ENCODE peak calls at places on chromosomes 2 and 18, in eight cellular contexts. One of them, this sample, is unnamed.

GRCh38 chr2:147045113-147045512 is 799.7 kb upstream of the ACVR2A start:
- DNase-seq in spleen: no peak
- DNase-seq in heart right ventricle: no peak
- DNase-seq in LNCaP clone FGC: peak; percentile 11
- DNase-seq in AG09309: no peak
- DNase-seq in iPS DF 6.9: peak; percentile 47
- DNase-seq in GM12865: peak; percentile 67
- DNase-seq in left lung: no peak
- DNase-seq in this sample: peak; percentile 52

GRCh38 chr18:48105317-48105716 is 174.9 kb upstream of the SMAD2 start:
- DNase-seq in AG09309: no peak
- DNase-seq in GM12865: no peak
- DNase-seq in spleen: no peak
- DNase-seq in heart right ventricle: no peak
- DNase-seq in left lung: no peak
- DNase-seq in iPS DF 6.9: no peak
- DNase-seq in LNCaP clone FGC: no peak
- DNase-seq in this sample: peak; percentile 50

GRCh38 chr2:200864206-200864976 is at the start of gene CLK1:
- DNase-seq in heart right ventricle: peak; percentile 99
- DNase-seq in GM12865: peak; percentile 96
- DNase-seq in spleen: peak; percentile 100
- DNase-seq in left lung: peak; percentile 98
- DNase-seq in AG09309: peak; percentile 70
- DNase-seq in iPS DF 6.9: peak; percentile 61
- DNase-seq in LNCaP clone FGC: peak; percentile 57
- DNase-seq in this sample: peak; percentile 95

GRCh38 chr2:102376052-102376591 is 20.5 kb downstream of the IL18R1 start:
- DNase-seq in spleen: no peak
- DNase-seq in LNCaP clone FGC: no peak
- DNase-seq in GM12865: no peak
- DNase-seq in heart right ventricle: no peak
- DNase-seq in left lung: no peak
- DNase-seq in iPS DF 6.9: no peak
- DNase-seq in AG09309: no peak
- DNase-seq in this sample: no peak

GRCh38 chr2:128494640-128495321 is 176.1 kb upstream of the HS6ST1 start:
- DNase-seq in left lung: no peak
- DNase-seq in iPS DF 6.9: no peak
- DNase-seq in AG09309: no peak
- DNase-seq in GM12865: no peak
- DNase-seq in heart right ventricle: no peak
- DNase-seq in spleen: peak; percentile 64
- DNase-seq in LNCaP clone FGC: no peak
- DNase-seq in this sample: no peak

GRCh38 chr2:184835081-184835728 is 236.9 kb downstream of the ZNF804A start:
- DNase-seq in left lung: no peak
- DNase-seq in iPS DF 6.9: no peak
- DNase-seq in spleen: no peak
- DNase-seq in heart right ventricle: no peak
- DNase-seq in AG09309: no peak
- DNase-seq in GM12865: no peak
- DNase-seq in LNCaP clone FGC: no peak
- DNase-seq in this sample: no peak

GRCh38 chr2:237919593-237919992 is 47.2 kb upstream of the UBE2F start:
- DNase-seq in iPS DF 6.9: no peak
- DNase-seq in GM12865: no peak
- DNase-seq in spleen: peak; percentile 70
- DNase-seq in left lung: peak; percentile 50
- DNase-seq in LNCaP clone FGC: no peak
- DNase-seq in heart right ventricle: no peak
- DNase-seq in AG09309: no peak
- DNase-seq in this sample: no peak

GRCh38 chr2:153595939-153596338 is 117.4 kb upstream of the RPRM start:
- DNase-seq in iPS DF 6.9: no peak
- DNase-seq in spleen: no peak
- DNase-seq in AG09309: no peak
- DNase-seq in LNCaP clone FGC: peak; percentile 83
- DNase-seq in heart right ventricle: no peak
- DNase-seq in left lung: no peak
- DNase-seq in GM12865: peak; percentile 4
- DNase-seq in this sample: no peak

GRCh38 chr2:149038442-149039212 is at the start of gene LYPD6B:
- DNase-seq in LNCaP clone FGC: no peak
- DNase-seq in heart right ventricle: no peak
- DNase-seq in GM12865: peak; percentile 51
- DNase-seq in spleen: peak; percentile 80
- DNase-seq in iPS DF 6.9: no peak
- DNase-seq in left lung: no peak
- DNase-seq in AG09309: no peak
- DNase-seq in this sample: peak; percentile 19

GRCh38 chr2:85438291-85439110 is 20.0 kb downstream of the SH2D6 start:
- DNase-seq in GM12865: no peak
- DNase-seq in heart right ventricle: peak; percentile 37
- DNase-seq in spleen: peak; percentile 86
- DNase-seq in LNCaP clone FGC: no peak
- DNase-seq in iPS DF 6.9: no peak
- DNase-seq in left lung: no peak
- DNase-seq in AG09309: no peak
- DNase-seq in this sample: peak; percentile 91

GRCh38 chr2:28613181-28613580 is 117.3 kb downstream of the PLB1 start:
- DNase-seq in left lung: no peak
- DNase-seq in iPS DF 6.9: no peak
- DNase-seq in LNCaP clone FGC: no peak
- DNase-seq in GM12865: no peak
- DNase-seq in spleen: peak; percentile 38
- DNase-seq in AG09309: no peak
- DNase-seq in heart right ventricle: no peak
- DNase-seq in this sample: no peak

GRCh38 chr18:48419268-48420022 is 10.3 kb upstream of the ZBTB7C start:
- DNase-seq in left lung: no peak
- DNase-seq in heart right ventricle: no peak
- DNase-seq in spleen: no peak
- DNase-seq in LNCaP clone FGC: no peak
- DNase-seq in iPS DF 6.9: no peak
- DNase-seq in GM12865: no peak
- DNase-seq in AG09309: no peak
- DNase-seq in this sample: peak; percentile 54

GRCh38 chr2:6773007-6773693 is 92.6 kb downstream of the CMPK2 start:
- DNase-seq in iPS DF 6.9: no peak
- DNase-seq in GM12865: peak; percentile 63
- DNase-seq in left lung: peak; percentile 53
- DNase-seq in spleen: peak; percentile 92
- DNase-seq in AG09309: no peak
- DNase-seq in heart right ventricle: peak; percentile 70
- DNase-seq in LNCaP clone FGC: no peak
- DNase-seq in this sample: peak; percentile 90

GRCh38 chr2:108268001-108268400 is 20.7 kb upstream of the SULT1C2 start:
- DNase-seq in iPS DF 6.9: no peak
- DNase-seq in LNCaP clone FGC: no peak
- DNase-seq in heart right ventricle: no peak
- DNase-seq in spleen: no peak
- DNase-seq in GM12865: no peak
- DNase-seq in AG09309: peak; percentile 86
- DNase-seq in left lung: no peak
- DNase-seq in this sample: no peak

GRCh38 chr2:128442053-128442751 is 123.5 kb upstream of the HS6ST1 start:
- DNase-seq in left lung: peak; percentile 63
- DNase-seq in spleen: no peak
- DNase-seq in LNCaP clone FGC: peak; percentile 86
- DNase-seq in heart right ventricle: no peak
- DNase-seq in iPS DF 6.9: no peak
- DNase-seq in GM12865: no peak
- DNase-seq in AG09309: no peak
- DNase-seq in this sample: peak; percentile 2

GRCh38 chr2:121360566-121361300 is 75.7 kb upstream of the TFCP2L1 start:
- DNase-seq in left lung: peak; percentile 65
- DNase-seq in spleen: no peak
- DNase-seq in iPS DF 6.9: no peak
- DNase-seq in LNCaP clone FGC: peak; percentile 67
- DNase-seq in AG09309: peak; percentile 46
- DNase-seq in heart right ventricle: peak; percentile 50
- DNase-seq in GM12865: no peak
- DNase-seq in this sample: no peak

GRCh38 chr2:86393521-86394490 is 47.4 kb upstream of the KDM3A start:
- DNase-seq in iPS DF 6.9: no peak
- DNase-seq in AG09309: no peak
- DNase-seq in LNCaP clone FGC: no peak
- DNase-seq in GM12865: peak; percentile 24
- DNase-seq in heart right ventricle: no peak
- DNase-seq in left lung: peak; percentile 35
- DNase-seq in spleen: no peak
- DNase-seq in this sample: peak; percentile 71

GRCh38 chr18:48038636-48039035 is 108.2 kb upstream of the SMAD2 start:
- DNase-seq in GM12865: no peak
- DNase-seq in iPS DF 6.9: no peak
- DNase-seq in left lung: peak; percentile 19
- DNase-seq in heart right ventricle: no peak
- DNase-seq in AG09309: no peak
- DNase-seq in LNCaP clone FGC: no peak
- DNase-seq in spleen: peak; percentile 59
- DNase-seq in this sample: no peak

DNA sequence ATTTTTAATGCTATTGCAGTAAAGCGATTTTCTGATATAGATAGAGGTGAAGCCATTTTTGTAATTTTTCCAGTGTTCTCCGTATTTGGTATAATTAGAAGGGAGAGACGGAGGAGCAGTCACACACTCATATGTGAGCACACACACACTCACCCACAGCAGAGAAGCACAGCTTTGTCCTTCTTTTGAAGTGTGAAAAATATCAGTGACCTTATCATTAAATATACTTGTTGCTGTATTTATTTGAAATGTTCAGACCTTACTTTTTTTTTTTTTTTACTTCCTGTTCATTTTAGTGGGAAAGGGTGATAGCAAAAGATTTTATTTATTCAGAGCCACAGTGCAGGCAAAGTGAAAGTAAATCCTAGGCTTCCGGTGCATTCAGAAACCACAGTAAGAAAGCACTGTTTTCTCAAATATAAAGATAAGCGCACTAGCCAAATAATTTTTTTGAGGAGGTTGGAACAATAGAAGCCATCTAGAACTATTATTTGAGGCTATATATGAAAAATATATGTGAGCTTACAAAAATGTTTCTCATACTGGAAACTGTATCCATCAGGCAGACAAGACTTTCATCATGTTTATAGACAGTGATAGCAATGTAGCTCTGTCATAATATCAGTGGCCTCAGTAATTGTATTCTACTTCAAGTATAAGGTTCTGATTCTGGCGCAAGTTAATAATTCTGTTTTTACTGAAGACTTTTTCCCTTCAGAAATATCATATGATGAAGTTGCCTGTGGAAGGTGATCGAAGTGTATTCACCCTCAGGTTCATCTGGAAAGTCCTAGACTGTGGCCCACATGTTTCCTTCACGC is 37.2 kb downstream of the TSHZ1 start:
- DNase-seq in iPS DF 6.9: no peak
- DNase-seq in LNCaP clone FGC: no peak
- DNase-seq in GM12865: peak; percentile 28
- DNase-seq in left lung: no peak
- DNase-seq in AG09309: peak; percentile 10
- DNase-seq in spleen: no peak
- DNase-seq in heart right ventricle: no peak
- DNase-seq in this sample: no peak
- H3K4me3 ChIP-seq in iPS DF 6.9: no peak overlapping the region
- H3K4me3 ChIP-seq in LNCaP clone FGC: peak overlapping the region; percentile 47
- H3K4me3 ChIP-seq in GM12865: peak overlapping the region; percentile 60
- H3K4me3 ChIP-seq in left lung: peak overlapping the region; percentile 17
- H3K4me3 ChIP-seq in AG09309: peak overlapping the region; percentile 38
- H3K4me3 ChIP-seq in spleen: peak overlapping the region; percentile 27
- H3K4me3 ChIP-seq in heart right ventricle: peak overlapping the region; percentile 43
- H3K4me3 ChIP-seq in this sample: no peak overlapping the region

GRCh38 chr2:70888925-70889715 is 46.6 kb upstream of the ATP6V1B1 start:
- DNase-seq in heart right ventricle: peak; percentile 29
- DNase-seq in spleen: no peak
- DNase-seq in AG09309: no peak
- DNase-seq in GM12865: no peak
- DNase-seq in iPS DF 6.9: no peak
- DNase-seq in LNCaP clone FGC: no peak
- DNase-seq in left lung: no peak
- DNase-seq in this sample: peak; percentile 96

GRCh38 chr2:70887550-70888229 is 48.0 kb upstream of the ATP6V1B1 start:
- DNase-seq in spleen: no peak
- DNase-seq in GM12865: peak; percentile 40
- DNase-seq in AG09309: no peak
- DNase-seq in left lung: no peak
- DNase-seq in iPS DF 6.9: no peak
- DNase-seq in LNCaP clone FGC: no peak
- DNase-seq in heart right ventricle: peak; percentile 67
- DNase-seq in this sample: peak; percentile 83

GRCh38 chr2:70890469-70891065 is 45.1 kb upstream of the ATP6V1B1 start:
- DNase-seq in GM12865: no peak
- DNase-seq in left lung: no peak
- DNase-seq in AG09309: no peak
- DNase-seq in spleen: no peak
- DNase-seq in LNCaP clone FGC: no peak
- DNase-seq in heart right ventricle: no peak
- DNase-seq in iPS DF 6.9: no peak
- DNase-seq in this sample: no peak

GRCh38 chr2:70888389-70888924 is 47.2 kb upstream of the ATP6V1B1 start:
- DNase-seq in heart right ventricle: no peak
- DNase-seq in LNCaP clone FGC: no peak
- DNase-seq in iPS DF 6.9: no peak
- DNase-seq in left lung: no peak
- DNase-seq in spleen: no peak
- DNase-seq in GM12865: no peak
- DNase-seq in AG09309: no peak
- DNase-seq in this sample: no peak

DNA sequence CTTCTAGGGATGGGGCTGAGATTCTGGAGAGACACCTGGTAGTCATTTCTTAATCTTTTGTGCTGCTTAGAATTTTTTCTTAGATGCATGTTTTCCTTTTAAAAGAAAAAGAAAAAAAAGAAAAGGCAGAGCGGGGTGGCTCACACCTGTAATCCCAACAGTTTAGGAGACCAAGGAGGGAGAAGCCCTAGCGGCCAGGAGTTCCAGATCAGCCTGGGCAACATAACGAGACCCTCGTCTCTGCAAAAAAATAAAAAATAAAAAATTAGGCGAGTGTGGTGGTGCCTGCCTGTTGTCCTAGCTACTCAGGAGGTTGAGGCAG is 46.0 kb upstream of the ATP6V1B1 start:
- DNase-seq in spleen: no peak
- DNase-seq in iPS DF 6.9: no peak
- DNase-seq in LNCaP clone FGC: no peak
- DNase-seq in GM12865: no peak
- DNase-seq in AG09309: no peak
- DNase-seq in heart right ventricle: no peak
- DNase-seq in left lung: no peak
- DNase-seq in this sample: no peak
- H3K4me3 ChIP-seq in spleen: no peak overlapping the region
- H3K4me3 ChIP-seq in iPS DF 6.9: no peak overlapping the region
- H3K4me3 ChIP-seq in LNCaP clone FGC: no peak overlapping the region
- H3K4me3 ChIP-seq in GM12865: no peak overlapping the region
- H3K4me3 ChIP-seq in AG09309: no peak overlapping the region
- H3K4me3 ChIP-seq in heart right ventricle: no peak overlapping the region
- H3K4me3 ChIP-seq in left lung: no peak overlapping the region
- H3K4me3 ChIP-seq in this sample: no peak overlapping the region

GRCh38 chr2:140117371-140117770 is 1337.2 kb upstream of the NXPH2 start:
- DNase-seq in heart right ventricle: no peak
- DNase-seq in iPS DF 6.9: no peak
- DNase-seq in spleen: no peak
- DNase-seq in GM12865: no peak
- DNase-seq in left lung: no peak
- DNase-seq in AG09309: no peak
- DNase-seq in LNCaP clone FGC: no peak
- DNase-seq in this sample: no peak
- H3K4me3 ChIP-seq in heart right ventricle: no peak overlapping the region
- H3K4me3 ChIP-seq in iPS DF 6.9: no peak overlapping the region
- H3K4me3 ChIP-seq in spleen: no peak overlapping the region
- H3K4me3 ChIP-seq in GM12865: no peak overlapping the region
- H3K4me3 ChIP-seq in left lung: no peak overlapping the region
- H3K4me3 ChIP-seq in AG09309: no peak overlapping the region
- H3K4me3 ChIP-seq in LNCaP clone FGC: no peak overlapping the region
- H3K4me3 ChIP-seq in this sample: no peak overlapping the region

GRCh38 chr2:189561371-189561948 is 19.1 kb downstream of the SLC40A1 start:
- DNase-seq in GM12865: no peak
- DNase-seq in left lung: no peak
- DNase-seq in AG09309: no peak
- DNase-seq in spleen: no peak
- DNase-seq in LNCaP clone FGC: no peak
- DNase-seq in heart right ventricle: no peak
- DNase-seq in iPS DF 6.9: no peak
- DNase-seq in this sample: no peak
- H3K4me3 ChIP-seq in GM12865: no peak overlapping the region
- H3K4me3 ChIP-seq in left lung: no peak overlapping the region
- H3K4me3 ChIP-seq in AG09309: no peak overlapping the region
- H3K4me3 ChIP-seq in spleen: no peak overlapping the region
- H3K4me3 ChIP-seq in LNCaP clone FGC: no peak overlapping the region
- H3K4me3 ChIP-seq in heart right ventricle: no peak overlapping the region
- H3K4me3 ChIP-seq in iPS DF 6.9: no peak overlapping the region
- H3K4me3 ChIP-seq in this sample: no peak overlapping the region

This sample was measured in WERI-Rb-1.